ENCODE peak calls at places on chromosomes 5 and 9, in six cellular contexts. P is caudate nucleus, Z is SW480, J is brain microvascular endothelial cell, W is germinal center, Y is neural crest cell. O is an unnamed sample.

GRCh38 chr9:122095010-122095767 is 2.1 kb upstream of the TTLL11 start:
- DNase-seq in P (no peak), Z (peak), J (peak), W (peak), Y (peak), O (peak)

GRCh38 chr9:129885670-129886106 is 50.4 kb downstream of the USP20 start:
- DNase-seq in P (peak), Z (peak), J (peak), W (peak), Y (peak), O (peak)

GRCh38 chr5:7251127-7251526 is 144.8 kb upstream of the ADCY2 start:
- DNase-seq in P (no peak), Z (no peak), J (no peak), W (no peak), Y (no peak), O (no peak)

GRCh38 chr9:128416432-128417019 is 4.1 kb upstream of the CERCAM start:
- DNase-seq in P (no peak), Z (no peak), J (no peak), W (no peak), Y (no peak), O (no peak)

GRCh38 chr5:144183254-144183889 is 12.7 kb downstream of the KCTD16 start:
- DNase-seq in P (no peak), Z (peak), J (no peak), W (no peak), Y (no peak), O (no peak)

GRCh38 chr5:42974546-42974945 is 65.6 kb downstream of the ANXA2R start:
- DNase-seq in P (no peak), Z (no peak), J (peak), W (no peak), Y (no peak), O (no peak)

GRCh38 chr9:128637656-128638055 is 19.0 kb downstream of the DYNC2I2 start:
- DNase-seq in P (no peak), Z (no peak), J (no peak), W (no peak), Y (no peak), O (no peak)

GRCh38 chr9:34332370-34332964 is 3.1 kb downstream of the NUDT2 start:
- DNase-seq in P (peak), Z (peak), J (no peak), W (no peak), Y (no peak), O (no peak)

GRCh38 chr5:37696190-37697021 is 143.4 kb downstream of the GDNF start:
- DNase-seq in P (no peak), Z (peak), J (peak), W (no peak), Y (no peak), O (no peak)

GRCh38 chr5:50593681-50594080 is 72.8 kb upstream of the PARP8 start:
- DNase-seq in P (no peak), Z (no peak), J (no peak), W (no peak), Y (no peak), O (no peak)

GRCh38 chr5:153445875-153446567 is 44.4 kb upstream of the GRIA1 start:
- DNase-seq in P (no peak), Z (peak), J (peak), W (no peak), Y (no peak), O (no peak)

GRCh38 chr5:139676951-139677367 is 28.8 kb downstream of the CXXC5 start:
- DNase-seq in P (peak), Z (peak), J (no peak), W (no peak), Y (peak), O (peak)

GRCh38 chr5:5340206-5340729 is 82.2 kb upstream of the ICE1 start:
- DNase-seq in P (no peak), Z (peak), J (peak), W (no peak), Y (peak), O (peak)

GRCh38 chr9:16626577-16627130 is 243.8 kb downstream of the BNC2 start:
- DNase-seq in P (no peak), Z (no peak), J (peak), W (no peak), Y (no peak), O (peak)

GRCh38 chr9:107504585-107505455 is 15.3 kb upstream of the KLF4 start:
- DNase-seq in P (no peak), Z (peak), J (peak), W (no peak), Y (no peak), O (no peak)

GRCh38 chr5:58453326-58453725 is 6.6 kb downstream of the PLK2 start:
- DNase-seq in P (no peak), Z (no peak), J (no peak), W (no peak), Y (no peak), O (no peak)

GRCh38 chr5:175288048-175288621 is 155.8 kb downstream of the DRD1 start:
- DNase-seq in P (no peak), Z (peak), J (peak), W (no peak), Y (no peak), O (no peak)

GRCh38 chr5:65611524-65611923 is 12.6 kb downstream of the TRIM23 start:
- DNase-seq in P (no peak), Z (no peak), J (peak), W (no peak), Y (no peak), O (no peak)

GRCh38 chr5:50727149-50727496 is 60.7 kb downstream of the PARP8 start:
- DNase-seq in P (no peak), Z (no peak), J (no peak), W (no peak), Y (no peak), O (no peak)

GRCh38 chr5:111781200-111781599 is 24.2 kb upstream of the NREP start:
- DNase-seq in P (no peak), Z (peak), J (peak), W (no peak), Y (no peak), O (no peak)

GRCh38 chr5:96327728-96328127 is 105.3 kb downstream of the PCSK1 start:
- DNase-seq in P (no peak), Z (no peak), J (no peak), W (no peak), Y (no peak), O (no peak)

GRCh38 chr9:124274738-124275137 is 17.0 kb downstream of the NEK6 start:
- DNase-seq in P (no peak), Z (no peak), J (no peak), W (no peak), Y (no peak), O (no peak)

GRCh38 chr5:131671409-131671808 is 36.4 kb upstream of the RAPGEF6 start:
- DNase-seq in P (no peak), Z (no peak), J (no peak), W (no peak), Y (no peak), O (no peak)

GRCh38 chr5:957730-958485 is 50.7 kb upstream of the NKD2 start:
- DNase-seq in P (no peak), Z (peak), J (no peak), W (no peak), Y (no peak), O (no peak)

GRCh38 chr9:79060726-79061125 is 511.0 kb upstream of the TLE4 start:
- DNase-seq in P (no peak), Z (no peak), J (no peak), W (no peak), Y (no peak), O (no peak)

GRCh38 chr5:169695025-169695625 is 58.0 kb downstream of the DOCK2 start:
- DNase-seq in P (no peak), Z (no peak), J (no peak), W (no peak), Y (no peak), O (no peak)

GRCh38 chr9:126788631-126789349 is 16.1 kb upstream of the ZBTB43 start:
- DNase-seq in P (no peak), Z (peak), J (peak), W (no peak), Y (no peak), O (no peak)

GRCh38 chr9:21833090-21833801 is 30.8 kb downstream of the MTAP start:
- DNase-seq in P (no peak), Z (no peak), J (no peak), W (peak), Y (no peak), O (no peak)

GRCh38 chr5:139462582-139463276 is at the start of gene ECSCR:
- DNase-seq in P (no peak), Z (no peak), J (peak), W (no peak), Y (no peak), O (no peak)

GRCh38 chr5:139806111-139806510 is 10.5 kb downstream of the PSD2 start:
- DNase-seq in P (peak), Z (no peak), J (no peak), W (no peak), Y (no peak), O (no peak)

GRCh38 chr5:124504081-124504916 is 242.1 kb downstream of the ZNF608 start:
- DNase-seq in P (no peak), Z (no peak), J (peak), W (peak), Y (no peak), O (no peak)

GRCh38 chr5:137566780-137567179 is 67.7 kb upstream of the SPOCK1 start:
- DNase-seq in P (no peak), Z (no peak), J (no peak), W (no peak), Y (no peak), O (no peak)

GRCh38 chr9:124399323-124399962 is 15.8 kb downstream of the PSMB7 start:
- DNase-seq in P (no peak), Z (no peak), J (peak), W (no peak), Y (peak), O (no peak)

O was measured in nephron progenitor cell.